ENCODE peak calls at places on chromosome 14, in four cellular contexts. Z is tibial nerve, U is SJSA1, Y is kidney. Q is an unnamed sample.

GRCh38 chr14:97381309-97381708 is 584.1 kb downstream of the VRK1 start:
- DNase-seq in Z (no peak), U (no peak), Y (no peak), Q (no peak)

GRCh38 chr14:59454131-59454530 is 11.0 kb downstream of the GPR135 start:
- DNase-seq in Z (no peak), U (peak), Y (no peak), Q (no peak)

GRCh38 chr14:96037891-96038557 is 1.1 kb upstream of the C14orf132 start:
- DNase-seq in Z (no peak), U (no peak), Y (no peak), Q (no peak)

GRCh38 chr14:67538501-67538900 is 5.4 kb downstream of the PLEKHH1 start:
- DNase-seq in Z (no peak), U (no peak), Y (no peak), Q (no peak)

GRCh38 chr14:37991027-37991426 is 216.7 kb upstream of the SSTR1 start:
- DNase-seq in Z (no peak), U (no peak), Y (no peak), Q (no peak)

GRCh38 chr14:83826838-83827237 is 1703.1 kb upstream of the FLRT2 start:
- DNase-seq in Z (no peak), U (no peak), Y (no peak), Q (no peak)

GRCh38 chr14:99574099-99574880 is 29.7 kb downstream of the CCDC85C start:
- DNase-seq in Z (no peak), U (peak), Y (peak), Q (no peak)

GRCh38 chr14:37202812-37203211 is 5.1 kb downstream of the MIPOL1 start:
- DNase-seq in Z (no peak), U (no peak), Y (no peak), Q (no peak)

GRCh38 chr14:36066636-36067035 is 109.9 kb downstream of the PTCSC3 start:
- DNase-seq in Z (no peak), U (no peak), Y (no peak), Q (no peak)

GRCh38 chr14:76644875-76645518 is 116.3 kb upstream of the VASH1 start:
- DNase-seq in Z (no peak), U (peak), Y (no peak), Q (no peak)

GRCh38 chr14:65230287-65230728 is 128.0 kb upstream of the MAX start:
- DNase-seq in Z (peak), U (no peak), Y (no peak), Q (no peak)

GRCh38 chr14:69726761-69727511 is 40.0 kb upstream of the SRSF5 start:
- DNase-seq in Z (peak), U (peak), Y (peak), Q (peak)
- H3K27ac ChIP-seq in Z (peak), U (no peak), Y (peak), Q (no peak)

GRCh38 chr14:54509546-54510501 is at the start of gene CGRRF1:
- DNase-seq in Z (peak), U (peak), Y (peak), Q (peak)

GRCh38 chr14:54515670-54516069 is 6.0 kb downstream of the CGRRF1 start:
- DNase-seq in Z (no peak), U (no peak), Y (no peak), Q (no peak)

GRCh38 chr14:54516709-54517108 is 7.0 kb downstream of the CGRRF1 start:
- DNase-seq in Z (no peak), U (no peak), Y (no peak), Q (no peak)

DNA sequence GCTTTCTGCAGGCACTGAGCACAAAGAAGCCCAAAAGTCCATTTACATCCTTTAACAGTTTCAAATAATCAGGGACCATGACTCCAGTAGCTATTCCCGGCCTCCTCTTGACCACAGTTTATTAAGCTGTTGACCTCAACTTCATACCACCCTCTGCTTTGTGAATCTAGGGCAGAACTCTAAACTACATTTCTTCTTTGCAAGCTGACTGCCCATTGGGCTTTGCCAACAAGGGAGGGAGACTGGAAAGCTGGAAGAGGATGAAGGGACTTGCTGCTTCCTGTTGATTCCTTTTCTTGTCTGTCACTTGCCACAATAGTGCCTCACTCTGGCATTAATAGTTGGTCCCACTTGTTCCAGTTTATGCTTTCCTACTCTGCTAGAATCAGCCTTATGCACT is 2.7 kb downstream of the CGRRF1 start:
- DNase-seq in Z (no peak), U (no peak), Y (no peak), Q (no peak)
- H3K4me3 ChIP-seq in Z (no peak), U (no peak), Y (no peak), Q (no peak)

GRCh38 chr14:75273272-75274044 is 5.2 kb upstream of the FOS start:
- DNase-seq in Z (no peak), U (peak), Y (no peak), Q (no peak)
- H3K27ac ChIP-seq in Z (peak), U (peak), Y (peak), Q (no peak)

GRCh38 chr14:73741876-73742519 is 27.8 kb upstream of the PNMA1 start:
- DNase-seq in Z (no peak), U (peak), Y (peak), Q (no peak)

GRCh38 chr14:73739174-73739898 is 25.2 kb upstream of the PNMA1 start:
- DNase-seq in Z (no peak), U (no peak), Y (no peak), Q (no peak)

GRCh38 chr14:73741386-73741875 is 27.2 kb upstream of the PNMA1 start:
- DNase-seq in Z (peak), U (peak), Y (peak), Q (no peak)

GRCh38 chr14:73739899-73740685 is 25.9 kb upstream of the PNMA1 start:
- DNase-seq in Z (no peak), U (no peak), Y (no peak), Q (no peak)

DNA sequence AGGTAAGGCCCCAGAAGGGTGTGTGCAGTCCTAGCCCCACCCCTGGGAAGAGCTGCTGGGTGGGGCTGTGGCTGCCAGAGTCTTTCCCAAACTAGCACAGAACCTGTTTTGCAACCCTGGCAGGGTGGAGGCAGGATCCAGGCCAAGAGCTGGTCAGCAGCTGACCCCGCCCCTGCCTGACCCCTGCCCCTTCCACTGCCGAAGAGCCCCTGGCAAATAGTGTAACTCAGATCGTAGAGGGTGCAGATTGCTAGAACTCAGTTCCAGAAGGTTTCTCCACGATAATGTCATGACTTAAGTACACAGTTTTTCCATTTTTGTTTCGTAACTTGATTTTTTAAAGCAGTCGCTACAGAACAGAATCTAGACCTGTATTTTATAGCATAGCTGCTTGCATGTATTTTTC is 26.7 kb upstream of the PNMA1 start:
- DNase-seq in Z (peak), U (no peak), Y (peak), Q (no peak)
- H3K4me3 ChIP-seq in Z (peak), U (no peak), Y (no peak), Q (no peak)

GRCh38 chr14:34027130-34027989 is 76.5 kb upstream of the EGLN3 start:
- DNase-seq in Z (no peak), U (no peak), Y (no peak), Q (no peak)
- H3K27ac ChIP-seq in Z (no peak), U (no peak), Y (no peak), Q (no peak)

DNA sequence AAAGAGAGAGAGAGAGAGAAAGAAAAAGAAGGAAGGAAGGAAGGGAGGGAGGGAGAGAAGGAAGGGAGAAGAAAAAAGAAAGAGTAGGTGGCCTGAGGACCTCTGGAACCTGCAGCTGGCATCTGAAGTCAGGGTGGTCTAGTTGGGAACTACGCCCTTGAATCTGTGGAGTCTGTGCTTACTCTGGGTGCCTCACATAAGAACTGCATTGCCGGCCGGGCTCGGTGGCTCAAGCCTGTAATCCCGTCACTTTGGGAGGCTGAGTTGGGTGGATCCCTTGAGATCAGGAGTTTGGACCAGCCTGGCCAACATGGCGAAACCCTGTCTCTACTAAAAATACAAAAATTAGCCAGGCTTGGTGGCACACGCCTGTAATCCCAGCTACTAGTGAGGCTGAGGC is 10.0 kb upstream of the NRDE2 start:
- DNase-seq in Z (no peak), U (no peak), Y (no peak), Q (no peak)
- H3K4me3 ChIP-seq in Z (no peak), U (no peak), Y (no peak), Q (no peak)

DNA sequence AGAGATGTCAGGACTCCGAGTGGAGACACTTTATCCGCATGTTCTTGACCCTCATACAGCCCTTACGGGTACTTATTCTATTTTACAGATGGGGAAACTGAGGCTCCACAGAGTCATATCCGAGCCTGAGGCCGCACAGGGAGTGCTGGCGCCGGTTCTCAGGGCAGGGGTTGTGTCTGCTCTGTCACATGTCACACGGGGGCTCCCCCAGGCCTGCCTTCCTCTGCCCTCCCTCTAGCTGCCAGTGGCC is 988 bp upstream of the INF2 start:
- DNase-seq in Z (no peak), U (no peak), Y (no peak), Q (no peak)
- H3K27ac ChIP-seq in Z (peak), U (no peak), Y (peak), Q (peak)

DNA sequence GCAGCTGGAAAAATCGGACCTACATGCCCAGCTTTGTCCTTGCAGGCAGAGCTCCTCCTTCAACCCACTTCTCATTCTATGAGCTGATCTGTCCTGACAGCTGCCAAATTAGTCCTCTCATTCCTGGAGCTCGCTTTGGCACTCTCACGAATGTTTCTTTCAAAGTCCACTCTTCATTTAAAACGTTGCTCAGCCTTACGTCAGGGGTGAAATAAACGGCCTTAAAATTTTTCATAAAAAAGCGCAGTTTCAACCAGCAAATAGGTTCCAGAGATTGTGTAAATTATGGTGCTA is 120.9 kb upstream of the HIF1A start:
- DNase-seq in Z (no peak), U (no peak), Y (no peak), Q (no peak)
- H3K4me3 ChIP-seq in Z (no peak), U (no peak), Y (no peak), Q (no peak)

GRCh38 chr14:32985881-32986280 is 47.2 kb downstream of the NPAS3 start:
- DNase-seq in Z (no peak), U (no peak), Y (no peak), Q (no peak)
- H3K27ac ChIP-seq in Z (peak), U (no peak), Y (no peak), Q (no peak)

Q was measured in Panc1.